ENCODE peak calls at places on chromosomes 1 and 21, in six cellular contexts. S is lower lobe of right lung, P is A549, R is MM.1S, N is bronchial epithelial cell, O is fibroblast of lung. E is an unnamed sample.

GRCh38 chr21:43369596-43370090 is 57.3 kb downstream of the SIK1 start:
- DNase-seq in S (no peak), P (no peak), R (no peak), N (no peak), O (no peak), E (no peak)

GRCh38 chr1:151510957-151511635 is at the start of gene CGN:
- DNase-seq in S (peak), P (peak), R (peak), N (peak), O (peak), E (peak)

GRCh38 chr1:67766117-67766978 is 66.9 kb downstream of the GNG12 start:
- DNase-seq in S (no peak), P (peak), R (peak), N (peak), O (peak), E (no peak)

GRCh38 chr1:8825985-8826481 is 8.6 kb upstream of the RERE start:
- DNase-seq in S (no peak), P (no peak), R (no peak), N (no peak), O (peak), E (no peak)

GRCh38 chr1:66778266-66778665 is 22.8 kb downstream of the INSL5 start:
- DNase-seq in S (no peak), P (no peak), R (no peak), N (no peak), O (no peak), E (no peak)

GRCh38 chr1:165773324-165773965 is 4.8 kb upstream of the TMCO1 start:
- DNase-seq in S (no peak), P (peak), R (peak), N (peak), O (peak), E (no peak)

GRCh38 chr1:54340876-54341275 is 65.3 kb downstream of the SSBP3 start:
- DNase-seq in S (no peak), P (no peak), R (no peak), N (no peak), O (no peak), E (no peak)

GRCh38 chr1:150555971-150556865 is 7.0 kb downstream of the ADAMTSL4 start:
- DNase-seq in S (peak), P (no peak), R (no peak), N (no peak), O (no peak), E (no peak)

GRCh38 chr1:234149217-234149616 is 224.0 kb upstream of the COA6 start:
- DNase-seq in S (no peak), P (no peak), R (no peak), N (peak), O (no peak), E (no peak)

GRCh38 chr1:54671985-54672608 is 30.5 kb downstream of the MROH7 start:
- DNase-seq in S (no peak), P (peak), R (peak), N (peak), O (peak), E (peak)

GRCh38 chr1:73907051-73907450 is 290.9 kb downstream of the LRRIQ3 start:
- DNase-seq in S (no peak), P (no peak), R (no peak), N (peak), O (no peak), E (no peak)

GRCh38 chr1:172678990-172679772 is 20.3 kb downstream of the FASLG start:
- DNase-seq in S (no peak), P (no peak), R (peak), N (no peak), O (no peak), E (no peak)

GRCh38 chr1:20358761-20359263 is 68.1 kb downstream of the VWA5B1 start:
- DNase-seq in S (peak), P (peak), R (no peak), N (no peak), O (peak), E (no peak)
- H3K4me3 ChIP-seq in S (no peak), P (peak), R (no peak), N (no peak), O (no peak), E (no peak)

GRCh38 chr1:155050560-155051341 is at the start of gene ADAM15:
- DNase-seq in S (peak), P (peak), R (peak), N (peak), O (peak), E (no peak)

GRCh38 chr1:155049651-155050559 is 1.2 kb upstream of the ADAM15 start:
- DNase-seq in S (no peak), P (no peak), R (no peak), N (peak), O (peak), E (no peak)

GRCh38 chr1:155052412-155053400 is 1.6 kb downstream of the ADAM15 start:
- DNase-seq in S (no peak), P (peak), R (peak), N (peak), O (no peak), E (no peak)

GRCh38 chr1:155051777-155052398 is 772 bp downstream of the ADAM15 start:
- DNase-seq in S (peak), P (no peak), R (peak), N (peak), O (peak), E (no peak)

DNA sequence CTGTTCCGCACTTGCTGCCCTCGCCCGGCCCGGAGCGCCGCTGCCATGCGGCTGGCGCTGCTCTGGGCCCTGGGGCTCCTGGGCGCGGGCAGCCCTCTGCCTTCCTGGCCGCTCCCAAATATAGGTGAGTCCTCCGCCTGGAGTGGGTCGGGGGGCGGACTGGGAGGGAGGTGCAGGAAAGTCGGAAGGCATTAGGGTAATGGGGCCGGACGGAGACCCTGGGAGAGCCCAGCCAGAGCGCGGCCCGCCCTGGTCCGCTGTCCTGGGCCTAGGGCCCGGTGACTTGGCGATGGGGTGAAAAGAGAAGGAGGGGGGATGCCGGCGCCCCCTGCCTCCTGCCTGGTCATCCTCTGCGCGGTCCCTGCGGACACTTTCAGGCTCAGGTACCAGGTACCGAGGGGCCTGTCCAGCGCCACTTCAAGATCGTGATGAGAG is 243 bp downstream of the ADAM15 start:
- DNase-seq in S (no peak), P (no peak), R (no peak), N (no peak), O (no peak), E (no peak)
- TF ChIP-seq CTCF in S (no peak), P (no peak), R (no peak), N (peak), O (no peak), E (no peak)

DNA sequence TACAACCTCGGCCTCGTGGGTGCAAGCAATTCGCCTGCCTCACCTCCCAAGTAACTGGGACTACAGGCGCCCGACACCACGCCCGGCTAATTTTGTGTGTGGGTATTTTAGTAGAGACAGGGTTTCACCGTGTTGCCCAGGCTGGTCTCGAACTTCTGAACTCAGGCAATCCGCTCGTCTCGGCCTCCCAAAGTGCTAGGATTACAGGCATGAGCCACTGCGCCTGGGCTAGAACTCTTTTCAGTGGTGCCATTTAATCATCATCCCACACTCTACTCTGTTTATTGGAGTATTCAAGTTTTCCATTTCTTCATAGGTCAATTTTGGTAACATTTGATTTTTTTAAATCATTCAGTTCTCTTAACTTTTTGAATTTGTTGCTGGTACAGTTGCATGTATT is 101.3 kb downstream of the DHRS3 start:
- DNase-seq in S (no peak), P (no peak), R (no peak), N (no peak), O (no peak), E (no peak)
- H3K4me3 ChIP-seq in S (no peak), P (no peak), R (no peak), N (no peak), O (no peak), E (no peak)

GRCh38 chr1:24304763-24305162 is 14.4 kb upstream of the GRHL3 start:
- DNase-seq in S (no peak), P (no peak), R (no peak), N (no peak), O (no peak), E (no peak)

GRCh38 chr1:24311234-24311633 is 7.9 kb upstream of the GRHL3 start:
- DNase-seq in S (no peak), P (no peak), R (no peak), N (no peak), O (no peak), E (no peak)

GRCh38 chr1:24309762-24310485 is 9.2 kb upstream of the GRHL3 start:
- DNase-seq in S (no peak), P (no peak), R (no peak), N (peak), O (no peak), E (no peak)

GRCh38 chr1:24311731-24312130 is 7.4 kb upstream of the GRHL3 start:
- DNase-seq in S (no peak), P (no peak), R (no peak), N (no peak), O (no peak), E (no peak)

DNA sequence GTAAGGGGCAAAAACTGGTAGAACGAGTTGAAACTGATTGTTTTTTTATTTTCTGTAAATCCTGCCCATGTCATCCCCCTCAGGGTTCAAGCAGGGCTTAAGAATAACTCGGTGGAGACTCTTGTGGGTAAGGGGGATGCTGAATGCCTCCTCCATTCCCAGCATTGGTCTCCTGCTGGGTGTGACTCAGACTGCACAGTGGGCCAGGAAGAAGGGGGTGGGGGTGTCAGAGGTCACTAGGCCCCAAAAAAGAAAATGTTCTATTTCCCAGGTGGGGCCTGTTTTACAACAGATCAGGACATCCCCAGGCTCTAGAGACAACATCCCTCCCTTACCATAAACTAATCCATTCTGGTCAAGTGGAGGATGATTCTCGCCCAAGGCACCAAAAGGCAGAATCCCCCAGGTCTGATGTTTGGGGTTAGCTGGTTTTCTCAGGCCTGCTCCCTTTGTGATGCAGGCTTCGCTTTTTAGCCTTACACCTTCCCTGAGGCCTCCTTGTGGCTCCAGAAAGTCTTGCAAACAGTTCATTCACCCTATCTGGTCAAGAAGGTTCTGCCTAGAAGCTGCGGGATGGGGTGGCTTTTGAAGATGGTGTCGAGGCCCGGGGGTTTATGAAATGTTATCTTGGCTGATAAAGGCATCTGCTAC is 10.7 kb upstream of the GRHL3 start:
- DNase-seq in S (no peak), P (peak), R (peak), N (no peak), O (peak), E (no peak)
- TF ChIP-seq CTCF in S (no peak), P (no peak), R (peak), N (peak), O (peak), E (peak)

GRCh38 chr1:110339040-110339426 is at the start of gene RBM15:
- DNase-seq in S (peak), P (peak), R (peak), N (peak), O (no peak), E (peak)

GRCh38 chr1:110335265-110335664 is 3.9 kb upstream of the RBM15 start:
- DNase-seq in S (no peak), P (no peak), R (no peak), N (no peak), O (no peak), E (no peak)

GRCh38 chr1:110337704-110338199 is 1.4 kb upstream of the RBM15 start:
- DNase-seq in S (peak), P (peak), R (peak), N (no peak), O (no peak), E (peak)

GRCh38 chr1:110338200-110339039 is 757 bp upstream of the RBM15 start:
- DNase-seq in S (peak), P (peak), R (peak), N (no peak), O (peak), E (peak)

GRCh38 chr1:110336300-110337039 is 2.7 kb upstream of the RBM15 start:
- DNase-seq in S (no peak), P (no peak), R (no peak), N (no peak), O (no peak), E (no peak)
- H3K4me3 ChIP-seq in S (no peak), P (no peak), R (no peak), N (no peak), O (no peak), E (no peak)

GRCh38 chr1:34787461-34788420 is 5.1 kb upstream of the GJA4 start:
- DNase-seq in S (no peak), P (no peak), R (peak), N (peak), O (no peak), E (no peak)
- TF ChIP-seq CTCF in S (no peak), P (no peak), R (peak), N (peak), O (no peak), E (peak)

DNA sequence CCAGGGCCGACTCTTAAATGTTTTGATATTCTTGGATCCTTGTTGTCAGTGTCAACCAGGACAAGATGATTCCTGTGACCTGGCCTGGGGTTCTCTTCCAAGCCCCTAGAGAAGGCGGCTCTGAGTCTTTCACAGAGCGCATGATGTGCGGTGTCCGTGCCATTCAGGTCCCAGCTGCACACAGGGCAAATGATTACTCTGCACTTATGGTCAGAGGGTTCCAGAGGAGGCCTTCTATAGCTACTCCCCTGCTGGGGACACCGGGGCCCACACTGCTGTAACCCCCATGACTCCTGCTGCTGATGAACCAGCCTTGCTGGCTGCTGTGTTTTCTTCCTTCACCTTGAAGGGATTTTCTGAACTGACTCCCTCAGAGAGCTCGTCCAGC is 1.4 kb downstream of the PTGFRN start:
- DNase-seq in S (no peak), P (no peak), R (no peak), N (no peak), O (no peak), E (no peak)
- H3K4me3 ChIP-seq in S (peak), P (peak), R (no peak), N (peak), O (no peak), E (no peak)

DNA sequence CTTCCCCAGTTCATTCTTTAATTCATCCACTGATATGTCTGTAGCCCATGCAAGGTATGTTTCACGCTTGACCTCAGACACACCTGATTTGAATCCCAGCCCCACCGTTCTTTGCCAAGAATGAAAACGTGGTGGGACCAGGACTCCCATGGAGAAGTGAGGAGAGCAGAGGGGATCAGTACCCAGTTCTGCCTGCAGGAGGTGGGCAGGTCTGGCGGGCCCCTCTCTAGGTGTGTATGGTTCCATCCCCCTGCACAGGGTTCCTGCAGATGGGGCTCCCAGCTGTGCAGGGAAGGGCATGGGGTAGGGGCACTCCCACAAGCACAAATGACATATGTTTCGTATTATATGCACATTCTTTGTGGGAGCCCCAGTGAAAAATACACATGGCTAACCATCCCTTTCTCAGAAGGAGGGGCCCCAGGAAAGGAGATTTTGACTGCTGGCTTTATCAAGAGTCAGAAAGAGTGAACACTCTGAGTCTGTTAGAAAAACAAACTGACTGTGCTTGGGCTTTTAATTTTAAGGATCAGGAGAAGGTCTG is 144.6 kb downstream of the PLPP3 start:
- DNase-seq in S (no peak), P (no peak), R (no peak), N (no peak), O (no peak), E (no peak)
- TF ChIP-seq CTCF in S (no peak), P (no peak), R (no peak), N (no peak), O (no peak), E (peak)

GRCh38 chr1:108753363-108753762 is 6.9 kb downstream of the STXBP3 start:
- DNase-seq in S (no peak), P (no peak), R (no peak), N (no peak), O (no peak), E (no peak)

GRCh38 chr1:108758782-108759181 is 12.3 kb downstream of the STXBP3 start:
- DNase-seq in S (no peak), P (no peak), R (no peak), N (no peak), O (no peak), E (no peak)
- H3K4me3 ChIP-seq in S (no peak), P (no peak), R (no peak), N (no peak), O (no peak), E (no peak)